ENCODE peak calls at places on chromosomes 13 and 19, in six cellular contexts. One of them, this sample, is unnamed.

GRCh38 chr19:51490676-51491075 is 10.9 kb downstream of the SIGLEC12 start:
- DNase-seq in cardiac muscle cell: no peak
- DNase-seq in pancreas: no peak
- DNase-seq in AG10803: no peak
- DNase-seq in OCI-LY7: no peak
- DNase-seq in lower leg skin: peak; percentile 28
- DNase-seq in this sample: no peak

GRCh38 chr13:112973577-112973951 is 4.5 kb downstream of the MCF2L start:
- DNase-seq in AG10803: no peak
- DNase-seq in OCI-LY7: no peak
- DNase-seq in lower leg skin: no peak
- DNase-seq in cardiac muscle cell: no peak
- DNase-seq in pancreas: peak; percentile 52
- DNase-seq in this sample: no peak

GRCh38 chr19:2054763-2055162 is 3.7 kb upstream of the MKNK2 start:
- DNase-seq in lower leg skin: no peak
- DNase-seq in pancreas: peak; percentile 70
- DNase-seq in AG10803: no peak
- DNase-seq in cardiac muscle cell: no peak
- DNase-seq in OCI-LY7: peak; percentile 25
- DNase-seq in this sample: no peak

GRCh38 chr13:99086149-99086868 is 108.4 kb upstream of the DOCK9 start:
- DNase-seq in AG10803: peak; percentile 41
- DNase-seq in OCI-LY7: peak; percentile 72
- DNase-seq in lower leg skin: peak; percentile 91
- DNase-seq in cardiac muscle cell: peak; percentile 77
- DNase-seq in pancreas: peak; percentile 89
- DNase-seq in this sample: no peak

GRCh38 chr19:30785728-30786127 is 413.5 kb downstream of the ZNF536 start:
- DNase-seq in AG10803: no peak
- DNase-seq in pancreas: no peak
- DNase-seq in cardiac muscle cell: no peak
- DNase-seq in lower leg skin: no peak
- DNase-seq in OCI-LY7: no peak
- DNase-seq in this sample: no peak

GRCh38 chr13:91142572-91142971 is 204.9 kb upstream of the MIR17HG start:
- DNase-seq in OCI-LY7: no peak
- DNase-seq in cardiac muscle cell: no peak
- DNase-seq in pancreas: no peak
- DNase-seq in AG10803: peak; percentile 29
- DNase-seq in lower leg skin: no peak
- DNase-seq in this sample: peak; percentile 85

GRCh38 chr19:3125900-3126524 is 9.8 kb upstream of the GNA15 start:
- DNase-seq in OCI-LY7: peak; percentile 63
- DNase-seq in AG10803: peak; percentile 30
- DNase-seq in cardiac muscle cell: peak; percentile 61
- DNase-seq in pancreas: peak; percentile 88
- DNase-seq in lower leg skin: no peak
- DNase-seq in this sample: no peak

GRCh38 chr19:18741566-18742121 is 49.5 kb downstream of the COMP start:
- DNase-seq in OCI-LY7: no peak
- DNase-seq in cardiac muscle cell: no peak
- DNase-seq in lower leg skin: no peak
- DNase-seq in AG10803: no peak
- DNase-seq in pancreas: peak; percentile 95
- DNase-seq in this sample: no peak

GRCh38 chr19:35136231-35136630 is 1.4 kb upstream of the LGI4 start:
- DNase-seq in AG10803: no peak
- DNase-seq in pancreas: peak; percentile 47
- DNase-seq in lower leg skin: no peak
- DNase-seq in cardiac muscle cell: no peak
- DNase-seq in OCI-LY7: no peak
- DNase-seq in this sample: no peak

GRCh38 chr13:80055804-80056203 is 285.1 kb downstream of the SPRY2 start:
- DNase-seq in lower leg skin: no peak
- DNase-seq in pancreas: no peak
- DNase-seq in AG10803: no peak
- DNase-seq in OCI-LY7: no peak
- DNase-seq in cardiac muscle cell: no peak
- DNase-seq in this sample: no peak

GRCh38 chr13:112905086-112905485 is 63.9 kb upstream of the MCF2L start:
- DNase-seq in lower leg skin: no peak
- DNase-seq in pancreas: no peak
- DNase-seq in AG10803: no peak
- DNase-seq in OCI-LY7: no peak
- DNase-seq in cardiac muscle cell: no peak
- DNase-seq in this sample: no peak

GRCh38 chr19:28334419-28334818 is 878.5 kb downstream of the UQCRFS1 start:
- DNase-seq in cardiac muscle cell: no peak
- DNase-seq in pancreas: no peak
- DNase-seq in lower leg skin: no peak
- DNase-seq in AG10803: no peak
- DNase-seq in OCI-LY7: no peak
- DNase-seq in this sample: no peak

GRCh38 chr13:45456196-45456972 is 8.4 kb upstream of the COG3 start:
- DNase-seq in AG10803: peak; percentile 48
- DNase-seq in lower leg skin: no peak
- DNase-seq in cardiac muscle cell: no peak
- DNase-seq in OCI-LY7: no peak
- DNase-seq in pancreas: no peak
- DNase-seq in this sample: no peak

GRCh38 chr19:43699506-43700367 is 16.1 kb upstream of the IRGC start:
- DNase-seq in pancreas: peak; percentile 50
- DNase-seq in AG10803: no peak
- DNase-seq in lower leg skin: peak; percentile 86
- DNase-seq in cardiac muscle cell: peak; percentile 48
- DNase-seq in OCI-LY7: no peak
- DNase-seq in this sample: no peak

GRCh38 chr13:93004919-93005318 is 221.7 kb upstream of the GPC6 start:
- DNase-seq in cardiac muscle cell: no peak
- DNase-seq in pancreas: no peak
- DNase-seq in OCI-LY7: no peak
- DNase-seq in lower leg skin: no peak
- DNase-seq in AG10803: peak; percentile 9
- DNase-seq in this sample: no peak

GRCh38 chr13:83716121-83716520 is 166.2 kb downstream of the SLITRK1 start:
- DNase-seq in OCI-LY7: no peak
- DNase-seq in pancreas: no peak
- DNase-seq in cardiac muscle cell: no peak
- DNase-seq in AG10803: peak; percentile 16
- DNase-seq in lower leg skin: no peak
- DNase-seq in this sample: no peak

GRCh38 chr19:18349524-18350128 is 9.2 kb downstream of the PGPEP1 start:
- DNase-seq in lower leg skin: peak; percentile 92
- DNase-seq in pancreas: peak; percentile 79
- DNase-seq in cardiac muscle cell: peak; percentile 43
- DNase-seq in AG10803: peak; percentile 53
- DNase-seq in OCI-LY7: peak; percentile 40
- DNase-seq in this sample: peak; percentile 24

GRCh38 chr13:21668665-21669599 is 1.9 kb upstream of the FGF9 start:
- DNase-seq in AG10803: peak; percentile 20
- DNase-seq in OCI-LY7: peak; percentile 69
- DNase-seq in cardiac muscle cell: peak; percentile 57
- DNase-seq in pancreas: peak; percentile 69
- DNase-seq in lower leg skin: no peak
- DNase-seq in this sample: no peak

GRCh38 chr19:16259385-16260159 is 61.9 kb downstream of the AP1M1 start:
- DNase-seq in AG10803: no peak
- DNase-seq in cardiac muscle cell: no peak
- DNase-seq in lower leg skin: no peak
- DNase-seq in pancreas: no peak
- DNase-seq in OCI-LY7: peak; percentile 96
- DNase-seq in this sample: no peak

GRCh38 chr13:46530084-46530935 is 22.7 kb upstream of the LRCH1 start:
- DNase-seq in OCI-LY7: no peak
- DNase-seq in cardiac muscle cell: no peak
- DNase-seq in lower leg skin: no peak
- DNase-seq in pancreas: no peak
- DNase-seq in AG10803: peak; percentile 22
- DNase-seq in this sample: no peak

GRCh38 chr13:22000191-22000590 is 329.3 kb downstream of the FGF9 start:
- DNase-seq in cardiac muscle cell: no peak
- DNase-seq in pancreas: no peak
- DNase-seq in AG10803: no peak
- DNase-seq in lower leg skin: no peak
- DNase-seq in OCI-LY7: no peak
- DNase-seq in this sample: no peak

GRCh38 chr19:10820173-10820572 is 15.8 kb downstream of the TMED1 start:
- DNase-seq in AG10803: no peak
- DNase-seq in lower leg skin: no peak
- DNase-seq in cardiac muscle cell: no peak
- DNase-seq in OCI-LY7: peak; percentile 34
- DNase-seq in pancreas: peak; percentile 36
- DNase-seq in this sample: no peak
- TF ChIP-seq CTCF in AG10803: peak; percentile 18
- TF ChIP-seq CTCF in lower leg skin: no peak
- TF ChIP-seq CTCF in cardiac muscle cell: no peak
- TF ChIP-seq CTCF in OCI-LY7: peak; percentile 69
- TF ChIP-seq CTCF in pancreas: no peak
- TF ChIP-seq CTCF in this sample: peak; percentile 28

DNA sequence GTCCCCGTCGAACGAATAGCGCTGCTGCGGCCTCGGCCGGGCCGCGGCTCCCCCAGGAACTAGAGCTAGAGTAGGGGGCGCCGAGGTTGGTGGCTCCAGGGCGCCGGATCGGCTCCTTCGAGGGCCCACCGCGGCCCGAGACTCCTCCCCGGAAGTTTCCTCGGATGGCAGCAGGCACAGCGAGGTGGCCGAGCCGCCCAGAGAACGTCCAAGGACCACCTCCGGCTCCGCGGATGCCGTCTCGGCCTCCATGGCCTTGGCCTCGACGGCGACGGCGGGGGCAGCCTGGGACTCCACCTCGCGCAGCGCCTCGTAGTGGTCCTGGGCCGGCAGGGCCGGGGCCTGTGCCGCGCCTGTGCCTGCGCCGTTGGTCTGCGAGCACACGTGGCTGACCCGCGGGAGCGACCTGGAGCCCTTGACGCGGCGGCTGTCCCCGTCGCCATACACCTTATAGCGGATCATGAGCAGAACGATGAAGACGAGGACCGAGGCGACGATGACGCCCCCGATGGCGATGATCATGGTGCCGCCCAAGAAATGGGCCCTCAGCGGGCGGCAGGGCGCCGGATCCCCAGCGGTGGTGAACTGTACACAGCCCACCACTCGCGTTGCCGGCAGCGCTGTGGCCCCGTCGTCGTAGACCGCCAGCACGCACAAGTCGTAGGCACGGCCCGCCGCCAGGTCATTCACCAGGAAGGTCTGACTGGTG is 11.8 kb downstream of the IFNL1 start:
- DNase-seq in cardiac muscle cell: no peak
- DNase-seq in pancreas: no peak
- DNase-seq in AG10803: no peak
- DNase-seq in OCI-LY7: no peak
- DNase-seq in lower leg skin: peak; percentile 82
- DNase-seq in this sample: no peak
- H3K4me3 ChIP-seq in cardiac muscle cell: peak overlapping the region; percentile 48
- H3K4me3 ChIP-seq in pancreas: no peak overlapping the region
- H3K4me3 ChIP-seq in AG10803: no peak overlapping the region
- H3K4me3 ChIP-seq in OCI-LY7: no peak overlapping the region
- H3K4me3 ChIP-seq in lower leg skin: no peak overlapping the region
- H3K4me3 ChIP-seq in this sample: no peak overlapping the region

GRCh38 chr19:39825093-39825463 is 8.9 kb downstream of the DYRK1B start:
- DNase-seq in pancreas: peak; percentile 70
- DNase-seq in lower leg skin: no peak
- DNase-seq in AG10803: no peak
- DNase-seq in cardiac muscle cell: no peak
- DNase-seq in OCI-LY7: no peak
- DNase-seq in this sample: no peak
- TF ChIP-seq CTCF in pancreas: no peak
- TF ChIP-seq CTCF in lower leg skin: no peak
- TF ChIP-seq CTCF in AG10803: no peak
- TF ChIP-seq CTCF in cardiac muscle cell: no peak
- TF ChIP-seq CTCF in OCI-LY7: no peak
- TF ChIP-seq CTCF in this sample: no peak

DNA sequence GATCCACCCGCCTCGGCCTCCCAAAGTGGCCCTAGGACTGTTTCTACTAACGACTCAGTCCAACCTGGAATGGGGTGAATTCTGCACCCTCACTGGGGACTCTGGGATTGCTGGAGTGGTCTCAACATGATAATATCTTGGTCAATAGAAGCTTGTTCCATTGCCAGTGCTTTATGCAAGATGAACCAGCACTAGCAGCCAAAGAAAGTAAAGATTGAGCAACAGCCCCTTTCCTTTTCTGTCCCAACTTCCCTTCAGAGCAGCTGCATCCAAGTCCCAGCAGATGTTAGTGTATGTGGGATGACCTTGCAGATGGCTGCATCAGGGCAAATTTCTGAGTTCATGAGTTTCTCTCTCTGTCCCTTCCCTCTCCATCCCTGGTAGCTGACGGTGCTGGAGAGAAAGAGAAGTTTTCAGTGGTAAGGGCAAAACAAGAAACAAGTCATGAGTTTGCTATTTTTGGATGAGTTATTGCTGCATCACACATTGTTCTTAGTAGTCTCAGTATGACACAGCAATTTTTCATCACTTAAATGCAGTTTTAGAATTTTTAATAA is 183.6 kb upstream of the EDNRB start:
- DNase-seq in lower leg skin: no peak
- DNase-seq in OCI-LY7: no peak
- DNase-seq in AG10803: peak; percentile 84
- DNase-seq in pancreas: no peak
- DNase-seq in cardiac muscle cell: no peak
- DNase-seq in this sample: no peak
- H3K4me3 ChIP-seq in lower leg skin: no peak overlapping the region
- H3K4me3 ChIP-seq in OCI-LY7: no peak overlapping the region
- H3K4me3 ChIP-seq in AG10803: no peak overlapping the region
- H3K4me3 ChIP-seq in pancreas: no peak overlapping the region
- H3K4me3 ChIP-seq in cardiac muscle cell: no peak overlapping the region
- H3K4me3 ChIP-seq in this sample: no peak overlapping the region

GRCh38 chr13:65926750-65927171 is 1303.4 kb downstream of the PCDH9 start:
- DNase-seq in AG10803: no peak
- DNase-seq in OCI-LY7: peak; percentile 31
- DNase-seq in lower leg skin: no peak
- DNase-seq in pancreas: peak; percentile 35
- DNase-seq in cardiac muscle cell: peak; percentile 54
- DNase-seq in this sample: no peak
- TF ChIP-seq CTCF in AG10803: no peak
- TF ChIP-seq CTCF in OCI-LY7: peak; percentile 56
- TF ChIP-seq CTCF in lower leg skin: no peak
- TF ChIP-seq CTCF in pancreas: no peak
- TF ChIP-seq CTCF in cardiac muscle cell: peak; percentile 61
- TF ChIP-seq CTCF in this sample: no peak

GRCh38 chr19:10462557-10462956 is 40.6 kb downstream of the KEAP1 start:
- DNase-seq in AG10803: no peak
- DNase-seq in OCI-LY7: no peak
- DNase-seq in cardiac muscle cell: no peak
- DNase-seq in lower leg skin: no peak
- DNase-seq in pancreas: no peak
- DNase-seq in this sample: no peak

GRCh38 chr19:10464456-10464855 is 38.7 kb downstream of the KEAP1 start:
- DNase-seq in AG10803: no peak
- DNase-seq in OCI-LY7: no peak
- DNase-seq in cardiac muscle cell: no peak
- DNase-seq in pancreas: no peak
- DNase-seq in lower leg skin: no peak
- DNase-seq in this sample: no peak

GRCh38 chr19:10460714-10461046 is 40.3 kb downstream of the PDE4A start:
- DNase-seq in cardiac muscle cell: no peak
- DNase-seq in OCI-LY7: no peak
- DNase-seq in AG10803: no peak
- DNase-seq in pancreas: no peak
- DNase-seq in lower leg skin: no peak
- DNase-seq in this sample: no peak

GRCh38 chr19:10467104-10467706 is 36.0 kb downstream of the KEAP1 start:
- DNase-seq in OCI-LY7: no peak
- DNase-seq in AG10803: no peak
- DNase-seq in cardiac muscle cell: no peak
- DNase-seq in lower leg skin: no peak
- DNase-seq in pancreas: no peak
- DNase-seq in this sample: no peak

GRCh38 chr19:10461047-10461949 is 41.0 kb downstream of the PDE4A start:
- DNase-seq in pancreas: peak; percentile 93
- DNase-seq in lower leg skin: peak; percentile 98
- DNase-seq in cardiac muscle cell: peak; percentile 96
- DNase-seq in AG10803: peak; percentile 84
- DNase-seq in OCI-LY7: peak; percentile 84
- DNase-seq in this sample: peak; percentile 70
- H3K4me3 ChIP-seq in pancreas: no peak overlapping the region
- H3K4me3 ChIP-seq in lower leg skin: no peak overlapping the region
- H3K4me3 ChIP-seq in cardiac muscle cell: peak overlapping the region; percentile 15
- H3K4me3 ChIP-seq in AG10803: peak overlapping the region; percentile 40
- H3K4me3 ChIP-seq in OCI-LY7: no peak overlapping the region
- H3K4me3 ChIP-seq in this sample: peak overlapping the region; percentile 40